ENCODE peak calls at places on chromosomes 12 and 14, in nine cellular contexts. C is chondrocyte; Q is ELR; F is ascending aorta; V is activated naive CD8-positive, alpha-beta T cell treated with anti-CD3 and anti-CD28 coated beads, Interleukin-2, amount 50 U/mL, for 16 hours; Z is activated effector memory CD4-positive, alpha-beta T cell treated with Interleukin-2 at 50 U/mL for 16 hours; H is stimulated activated CD4-positive, alpha-beta T cell treated with anti-CD3 and anti-CD28 coated beads, Interleukin-15, amount 100 ng/mL, for 1 hour; X is caudate nucleus; N is GM06990. S is an unnamed sample.

GRCh38 chr12:57224973-57225679 is 4.4 kb upstream of the SHMT2 start:
- DNase-seq in X (no peak), V (no peak), F (no peak), C (no peak), Z (peak), N (peak), Q (no peak), H (no peak), S (no peak)

GRCh38 chr14:58667900-58668299 is 30.1 kb downstream of the DACT1 start:
- DNase-seq in X (no peak), F (no peak), H (no peak), N (no peak), C (no peak), V (no peak), Z (no peak), Q (no peak), S (no peak)

GRCh38 chr12:47415054-47415453 is 290.8 kb downstream of the RPAP3 start:
- DNase-seq in N (no peak), H (no peak), Z (no peak), V (no peak), C (no peak), F (no peak), X (no peak), Q (peak), S (no peak)

GRCh38 chr12:54657048-54657696 is 9.0 kb upstream of the DCD start:
- DNase-seq in N (no peak), F (no peak), X (no peak), C (no peak), H (no peak), Z (no peak), V (no peak), Q (no peak), S (no peak)

GRCh38 chr14:100309028-100309718 is 2.9 kb upstream of the SLC25A29 start:
- DNase-seq in Q (no peak), V (no peak), F (no peak), Z (no peak), C (no peak), X (no peak), N (no peak), H (no peak), S (no peak)

GRCh38 chr14:31283568-31284252 is 76.1 kb upstream of the HECTD1 start:
- DNase-seq in V (no peak), F (no peak), Z (no peak), N (no peak), C (no peak), X (no peak), Q (no peak), H (no peak), S (no peak)

GRCh38 chr14:61145258-61145902 is 135.8 kb downstream of the TMEM30B start:
- DNase-seq in H (no peak), Z (no peak), N (no peak), F (no peak), X (no peak), Q (peak), V (no peak), C (no peak), S (no peak)

GRCh38 chr12:33438890-33439586 is 581 bp downstream of the SYT10 start:
- DNase-seq in F (no peak), C (no peak), Q (no peak), H (no peak), X (no peak), Z (no peak), V (no peak), N (peak), S (no peak)

GRCh38 chr14:104086661-104087461 is 1.4 kb downstream of the ASPG start:
- DNase-seq in Z (no peak), X (no peak), C (peak), Q (no peak), V (no peak), H (no peak), N (no peak), F (no peak), S (no peak)

GRCh38 chr14:104598039-104598438 is 6.5 kb downstream of the TMEM179 start:
- DNase-seq in X (no peak), Q (no peak), C (peak), Z (no peak), N (no peak), V (no peak), H (no peak), F (no peak), S (no peak)

GRCh38 chr12:123131291-123131831 is 19.5 kb downstream of the PITPNM2 start:
- DNase-seq in H (no peak), N (no peak), F (no peak), X (no peak), Q (no peak), Z (no peak), C (no peak), V (no peak), S (no peak)

GRCh38 chr12:98499668-98500456 is 15.5 kb upstream of the TMPO start:
- DNase-seq in H (no peak), Q (no peak), V (no peak), X (no peak), Z (no peak), F (no peak), C (no peak), N (no peak), S (no peak)

GRCh38 chr12:989751-990278 is 1.2 kb upstream of the ERC1 start:
- DNase-seq in Z (no peak), V (no peak), F (peak), H (no peak), Q (peak), N (no peak), X (no peak), C (no peak), S (no peak)

GRCh38 chr12:129002447-129002846 is 149.2 kb downstream of the GLT1D1 start:
- DNase-seq in N (no peak), F (no peak), V (no peak), X (no peak), C (no peak), Z (no peak), H (no peak), Q (no peak), S (no peak)

S was measured in GM13977.